ENCODE peak calls at places on chromosomes 6 and 20, in seven cellular contexts. S is ELF-1; C is stimulated activated CD4-positive, alpha-beta T cell treated with anti-CD3 and anti-CD28 coated beads, TNF-alpha, amount 100 ng/mL, for 24 hours; A is GM10248; Z is AG04450; D is H4; X is EL. K is an unnamed sample.

GRCh38 chr20:50303573-50304500 is 113.2 kb downstream of the CEBPB start:
- DNase-seq in S (no peak), C (no peak), A (no peak), Z (no peak), D (no peak), X (peak), K (peak)

GRCh38 chr6:73523434-73524123 is 2.7 kb upstream of the EEF1A1 start:
- DNase-seq in S (peak), C (peak), A (peak), Z (no peak), D (peak), X (peak), K (no peak)

GRCh38 chr6:136437246-136437645 is 113.0 kb downstream of the MAP7 start:
- DNase-seq in S (no peak), C (no peak), A (no peak), Z (no peak), D (no peak), X (no peak), K (no peak)

GRCh38 chr20:47355489-47356219 is 845 bp downstream of the ZMYND8 start:
- DNase-seq in S (no peak), C (no peak), A (no peak), Z (no peak), D (no peak), X (no peak), K (no peak)

GRCh38 chr6:168095171-168095691 is 16.2 kb upstream of the FRMD1 start:
- DNase-seq in S (no peak), C (no peak), A (no peak), Z (no peak), D (no peak), X (no peak), K (no peak)

GRCh38 chr20:62535282-62535811 is 59.6 kb upstream of the GATA5 start:
- DNase-seq in S (no peak), C (no peak), A (no peak), Z (no peak), D (no peak), X (no peak), K (no peak)

GRCh38 chr6:19892250-19892649 is 55.1 kb downstream of the ID4 start:
- DNase-seq in S (peak), C (no peak), A (no peak), Z (no peak), D (peak), X (no peak), K (no peak)

GRCh38 chr6:82408952-82409421 is 45.4 kb downstream of the TPBG start:
- DNase-seq in S (no peak), C (no peak), A (no peak), Z (no peak), D (peak), X (peak), K (no peak)

GRCh38 chr6:41228616-41229015 is 467 bp downstream of the TREML4 start:
- DNase-seq in S (peak), C (no peak), A (no peak), Z (no peak), D (peak), X (no peak), K (no peak)

GRCh38 chr20:53389516-53389915 is 204.1 kb downstream of the ZNF217 start:
- DNase-seq in S (no peak), C (no peak), A (no peak), Z (no peak), D (no peak), X (no peak), K (no peak)

GRCh38 chr6:11878735-11879134 is 100.1 kb upstream of the ADTRP start:
- DNase-seq in S (no peak), C (no peak), A (no peak), Z (peak), D (no peak), X (no peak), K (no peak)

GRCh38 chr6:34671362-34671761 is 25.2 kb downstream of the ILRUN start:
- DNase-seq in S (no peak), C (no peak), A (no peak), Z (no peak), D (no peak), X (peak), K (no peak)

GRCh38 chr6:169977434-169978265 is 226.2 kb downstream of the ERMARD start:
- DNase-seq in S (no peak), C (no peak), A (no peak), Z (no peak), D (no peak), X (no peak), K (no peak)

GRCh38 chr20:33838035-33838864 is 27.1 kb downstream of the CHMP4B start:
- DNase-seq in S (no peak), C (no peak), A (no peak), Z (no peak), D (no peak), X (no peak), K (no peak)

GRCh38 chr6:163241668-163242067 is 172.8 kb upstream of the QKI start:
- DNase-seq in S (no peak), C (no peak), A (no peak), Z (no peak), D (no peak), X (no peak), K (no peak)

GRCh38 chr6:72464246-72464645 is 157.6 kb upstream of the KCNQ5 start:
- DNase-seq in S (no peak), C (no peak), A (no peak), Z (no peak), D (peak), X (no peak), K (peak)

GRCh38 chr6:259901-260508 is 32.3 kb upstream of the DUSP22 start:
- DNase-seq in S (no peak), C (no peak), A (peak), Z (no peak), D (no peak), X (no peak), K (no peak)

GRCh38 chr20:59774204-59774641 is 159.2 kb downstream of the SYCP2 start:
- DNase-seq in S (no peak), C (no peak), A (no peak), Z (no peak), D (no peak), X (no peak), K (no peak)

GRCh38 chr6:101089640-101090039 is 208.5 kb upstream of the ASCC3 start:
- DNase-seq in S (no peak), C (no peak), A (no peak), Z (no peak), D (no peak), X (no peak), K (no peak)

GRCh38 chr6:82331031-82331773 is 32.4 kb upstream of the TPBG start:
- DNase-seq in S (peak), C (no peak), A (no peak), Z (peak), D (peak), X (peak), K (peak)

GRCh38 chr6:111911428-111911827 is 38.2 kb upstream of the FYN start:
- DNase-seq in S (no peak), C (no peak), A (no peak), Z (no peak), D (no peak), X (no peak), K (no peak)

GRCh38 chr6:39224523-39225182 is 4.6 kb downstream of the KCNK5 start:
- DNase-seq in S (no peak), C (no peak), A (no peak), Z (no peak), D (no peak), X (no peak), K (no peak)

GRCh38 chr6:17202526-17202925 is 78.6 kb upstream of the RBM24 start:
- DNase-seq in S (no peak), C (no peak), A (no peak), Z (peak), D (no peak), X (no peak), K (no peak)

GRCh38 chr20:34295284-34295683 is 7.9 kb downstream of the AHCY start:
- DNase-seq in S (no peak), C (no peak), A (no peak), Z (no peak), D (no peak), X (no peak), K (no peak)

GRCh38 chr6:105428342-105428957 is 25.6 kb upstream of the PREP start:
- DNase-seq in S (no peak), C (no peak), A (no peak), Z (peak), D (peak), X (peak), K (no peak)

GRCh38 chr6:119161450-119161849 is 83.0 kb upstream of the FAM184A start:
- DNase-seq in S (peak), C (no peak), A (no peak), Z (no peak), D (no peak), X (no peak), K (no peak)

GRCh38 chr6:157143885-157144795 is 179.2 kb downstream of the TMEM242 start:
- DNase-seq in S (peak), C (no peak), A (no peak), Z (no peak), D (no peak), X (peak), K (no peak)

GRCh38 chr20:63978319-63979220 is 872 bp downstream of the SAMD10 start:
- DNase-seq in S (peak), C (no peak), A (peak), Z (no peak), D (no peak), X (peak), K (no peak)

GRCh38 chr6:125747589-125748533 is 1.6 kb upstream of the HEY2 start:
- DNase-seq in S (peak), C (no peak), A (no peak), Z (no peak), D (no peak), X (peak), K (no peak)

K was measured in HFF-Myc.